ENCODE peak calls at places on chromosomes 4 and X, in eight cellular contexts. H is adrenal gland, E is esophagus muscularis mucosa, R is GM12892, D is Peyer's patch, L is body of pancreas, U is right lobe of liver, J is A549. K is an unnamed sample.

GRCh38 chr4:156790866-156791265 is 180.7 kb downstream of the PDGFC start:
- DNase-seq in H (peak; percentile 37), E (no peak), R (no peak), D (no peak), L (no peak), U (no peak), J (no peak), K (no peak)

GRCh38 chr4:90979551-90979950 is 852.4 kb downstream of the CCSER1 start:
- DNase-seq in H (no peak), E (no peak), R (no peak), D (no peak), L (no peak), U (no peak), J (no peak), K (no peak)

GRCh38 chr4:120921456-120922389 is 803 bp downstream of the PRDM5 start:
- DNase-seq in H (peak; percentile 66), E (no peak), R (no peak), D (peak; percentile 75), L (peak; percentile 69), U (peak; percentile 63), J (peak; percentile 45), K (peak; percentile 64)

GRCh38 chr4:187283306-187283705 is 559.6 kb upstream of the FAT1 start:
- DNase-seq in H (no peak), E (no peak), R (no peak), D (no peak), L (no peak), U (no peak), J (no peak), K (no peak)

GRCh38 chr4:145740796-145741195 is 60.9 kb downstream of the C4orf51 start:
- DNase-seq in H (no peak), E (no peak), R (no peak), D (no peak), L (no peak), U (no peak), J (no peak), K (no peak)

GRCh38 chr4:74934822-74935326 is 2.0 kb downstream of the PARM1 start:
- DNase-seq in H (no peak), E (no peak), R (no peak), D (no peak), L (no peak), U (no peak), J (no peak), K (no peak)

GRCh38 chrX:68238568-68238967 is 194.7 kb downstream of the OPHN1 start:
- DNase-seq in H (no peak), E (no peak), R (no peak), D (no peak), L (no peak), U (peak; percentile 21), J (no peak), K (peak; percentile 29)

GRCh38 chrX:113001836-113002235 is 161.2 kb upstream of the AMOT start:
- DNase-seq in H (no peak), E (no peak), R (no peak), D (no peak), L (no peak), U (no peak), J (no peak), K (peak; percentile 0)

GRCh38 chr4:183175631-183176232 is 76.7 kb downstream of the WWC2 start:
- DNase-seq in H (no peak), E (no peak), R (no peak), D (no peak), L (no peak), U (no peak), J (no peak), K (no peak)

GRCh38 chr4:98624144-98624543 is 34.3 kb downstream of the TSPAN5 start:
- DNase-seq in H (no peak), E (no peak), R (no peak), D (no peak), L (no peak), U (no peak), J (no peak), K (no peak)

GRCh38 chr4:89753601-89754066 is 83.3 kb downstream of the SNCA start:
- DNase-seq in H (no peak), E (no peak), R (no peak), D (no peak), L (no peak), U (no peak), J (peak; percentile 3), K (no peak)

GRCh38 chrX:153774576-153775292 is 6.1 kb upstream of the SRPK3 start:
- DNase-seq in H (no peak), E (no peak), R (peak; percentile 22), D (peak; percentile 27), L (peak; percentile 6), U (peak; percentile 14), J (no peak), K (no peak)

GRCh38 chrX:84155938-84156337 is 32.1 kb downstream of the RPS6KA6 start:
- DNase-seq in H (no peak), E (no peak), R (no peak), D (no peak), L (no peak), U (no peak), J (no peak), K (no peak)

GRCh38 chr4:185318679-185319078 is 77.0 kb downstream of the LRP2BP start:
- DNase-seq in H (no peak), E (no peak), R (no peak), D (no peak), L (no peak), U (no peak), J (no peak), K (peak; percentile 75)

GRCh38 chr4:94452476-94453300 is 946 bp downstream of the PDLIM5 start:
- DNase-seq in H (peak; percentile 82), E (peak; percentile 97), R (no peak), D (peak; percentile 88), L (peak; percentile 84), U (peak; percentile 85), J (peak; percentile 17), K (peak; percentile 68)

GRCh38 chr4:151690884-151691283 is 69.9 kb downstream of the GATB start:
- DNase-seq in H (no peak), E (no peak), R (no peak), D (no peak), L (no peak), U (no peak), J (no peak), K (no peak)

GRCh38 chr4:56467284-56468096 is at the start of gene SRP72:
- DNase-seq in H (peak; percentile 86), E (peak; percentile 95), R (peak; percentile 72), D (peak; percentile 90), L (peak; percentile 88), U (peak; percentile 89), J (peak; percentile 68), K (peak; percentile 97)
- TF ChIP-seq POLR2A in H (peak; percentile 90), E (no peak), R (peak; percentile 91), D (peak; percentile 79), L (peak; percentile 49), U (peak; percentile 64), J (peak; percentile 71), K (peak; percentile 97)

DNA sequence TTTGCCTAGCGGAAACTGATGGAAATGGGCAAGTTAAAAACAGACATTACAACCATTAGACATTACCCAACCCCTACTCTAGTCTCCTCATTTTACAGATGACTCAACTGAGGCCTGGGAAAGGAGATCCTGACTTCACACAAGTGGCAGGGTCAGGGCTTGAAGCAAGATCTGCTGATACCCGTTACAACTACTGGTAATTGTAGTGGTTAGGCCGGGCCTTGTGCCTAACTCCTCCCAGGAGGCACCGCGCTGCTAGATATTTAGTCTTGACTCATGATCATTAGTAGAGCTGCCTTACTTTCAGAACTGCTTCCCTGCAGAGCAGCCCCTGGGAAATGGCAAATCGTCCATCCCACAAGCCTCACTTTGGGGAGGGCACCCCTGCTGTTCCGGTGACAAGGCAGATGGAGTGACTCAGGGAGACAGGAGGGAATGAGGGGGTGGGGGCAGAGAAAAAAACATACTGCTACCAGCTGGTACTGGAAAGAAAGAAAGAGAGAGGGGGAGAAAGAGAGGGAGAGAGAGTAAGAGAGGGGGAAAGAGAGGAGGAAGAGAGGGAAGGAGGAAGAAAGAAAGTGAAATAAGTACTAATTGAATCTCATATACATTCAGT is 12.2 kb downstream of the ARHGEF6 start:
- DNase-seq in H (no peak), E (no peak), R (no peak), D (no peak), L (peak; percentile 12), U (no peak), J (no peak), K (peak; percentile 82)
- TF ChIP-seq POLR2A in H (no peak), E (no peak), R (no peak), D (no peak), L (no peak), U (no peak), J (no peak), K (peak; percentile 66)

DNA sequence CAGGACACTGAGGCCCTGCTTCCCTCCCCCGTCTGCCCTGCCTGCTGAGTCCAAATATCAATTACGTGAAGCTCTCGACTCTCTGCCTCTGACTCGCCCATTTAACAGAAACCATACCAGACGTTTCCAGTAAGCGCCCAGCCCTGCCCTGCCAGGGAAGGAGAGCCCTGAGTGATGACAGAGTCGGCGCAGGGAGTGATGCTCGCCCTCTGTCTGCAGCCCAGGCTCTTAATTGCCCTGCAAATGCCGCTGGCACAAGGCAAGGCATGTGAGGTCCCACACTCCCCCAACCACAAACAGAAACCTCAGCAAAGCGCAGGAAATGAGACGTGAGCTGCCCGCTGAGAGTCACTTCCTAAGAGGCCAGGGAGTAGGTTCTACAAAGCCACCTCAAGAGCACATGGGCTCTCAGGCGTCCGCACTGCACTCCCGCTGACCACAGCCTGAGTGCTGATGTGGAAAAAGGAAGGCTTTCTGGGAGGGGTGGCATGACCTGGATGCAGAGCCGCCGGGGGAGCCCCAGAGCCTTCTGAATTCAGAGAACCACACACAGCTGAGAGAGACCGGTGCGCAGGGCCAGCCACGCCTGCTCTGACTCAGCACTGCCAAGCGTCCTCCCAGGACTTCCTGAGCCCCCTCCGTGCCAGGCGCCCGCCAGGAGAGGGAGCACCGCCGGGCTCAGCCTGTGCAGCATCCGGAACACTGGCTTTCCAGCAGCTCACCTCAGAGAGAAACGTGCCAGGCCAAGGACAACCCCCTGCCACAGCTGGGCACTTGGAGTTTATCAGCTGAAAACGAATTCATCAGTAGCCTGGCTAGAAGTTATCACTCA is 5.3 kb downstream of the ZFYVE28 start:
- DNase-seq in H (peak; percentile 83), E (peak; percentile 94), R (peak; percentile 66), D (peak; percentile 90), L (peak; percentile 79), U (peak; percentile 77), J (peak; percentile 84), K (peak; percentile 62)
- TF ChIP-seq POLR2A in H (peak; percentile 67), E (no peak), R (peak; percentile 73), D (peak; percentile 39), L (no peak), U (peak; percentile 25), J (peak; percentile 40), K (peak; percentile 38)

DNA sequence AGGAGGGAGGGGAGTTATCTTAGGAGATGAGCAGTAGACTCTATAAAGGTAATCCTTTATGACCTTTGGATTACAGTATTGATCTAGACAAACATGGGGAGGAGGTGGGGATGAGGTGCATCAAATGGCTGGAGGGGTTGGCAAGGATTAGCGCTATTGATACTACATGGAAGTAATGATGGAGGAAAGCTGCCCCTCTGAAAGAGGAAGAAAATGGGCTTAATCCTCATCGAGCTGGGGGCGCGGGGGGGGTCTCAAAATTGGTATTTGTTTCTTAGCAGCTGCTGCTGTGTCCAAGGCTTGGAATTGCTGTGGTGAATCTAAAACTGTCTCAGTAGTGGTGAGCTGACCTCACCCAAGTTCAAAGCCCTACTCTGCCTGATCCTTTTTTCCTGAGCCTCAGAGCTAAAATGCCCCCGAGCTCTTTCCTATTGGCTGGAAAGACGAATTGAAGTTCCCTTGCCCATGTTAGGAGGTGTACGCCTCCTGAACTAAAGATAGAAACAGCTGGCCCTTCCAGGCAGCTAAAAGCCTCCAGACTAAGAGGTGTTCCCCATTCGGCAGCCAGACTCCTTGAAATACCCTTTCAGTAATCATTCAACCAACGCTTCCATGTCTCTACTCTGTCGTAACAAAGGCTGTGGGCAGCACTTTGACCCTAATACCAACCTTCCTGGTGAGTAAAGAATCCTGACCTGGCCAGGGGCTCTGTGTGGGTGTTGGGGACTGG is at the start of gene ITGB1BP2:
- DNase-seq in H (no peak), E (no peak), R (no peak), D (no peak), L (no peak), U (no peak), J (no peak), K (no peak)
- TF ChIP-seq POLR2A in H (no peak), E (no peak), R (no peak), D (no peak), L (no peak), U (no peak), J (no peak), K (peak; percentile 9)

K was measured in erythroblast.